ENCODE peak calls at places on chromosomes 2 and 18, in eight cellular contexts. G, I, L, S, C, U, F and O are unnamed samples.

GRCh38 chr2:68316091-68316490 is 3.7 kb downstream of the CNRIP1 start:
- DNase-seq in G (no peak), I (peak), L (peak), S (no peak), C (no peak), U (no peak), F (no peak), O (no peak)

GRCh38 chr18:47215554-47216138 is 35.8 kb downstream of the SKOR2 start:
- DNase-seq in G (peak), I (peak), L (peak), S (peak), C (peak), U (peak), F (peak), O (peak)

GRCh38 chr2:32962652-32963051 is 15.9 kb downstream of the LTBP1 start:
- DNase-seq in G (no peak), I (no peak), L (peak), S (no peak), C (no peak), U (no peak), F (no peak), O (no peak)

GRCh38 chr2:233821196-233821595 is 33.1 kb downstream of the HJURP start:
- DNase-seq in G (no peak), I (no peak), L (no peak), S (no peak), C (no peak), U (no peak), F (no peak), O (no peak)

GRCh38 chr2:173187911-173188788 is 112.5 kb downstream of the MAP3K20 start:
- DNase-seq in G (no peak), I (no peak), L (no peak), S (no peak), C (no peak), U (no peak), F (peak), O (no peak)

GRCh38 chr18:22551536-22552151 is 133.9 kb upstream of the CTAGE1 start:
- DNase-seq in G (no peak), I (no peak), L (no peak), S (no peak), C (peak), U (no peak), F (peak), O (no peak)

GRCh38 chr2:68031043-68031442 is 31.8 kb downstream of the C1D start:
- DNase-seq in G (no peak), I (no peak), L (no peak), S (no peak), C (no peak), U (no peak), F (peak), O (no peak)

GRCh38 chr2:175111200-175111657 is 56.8 kb downstream of the ATF2 start:
- DNase-seq in G (peak), I (peak), L (peak), S (peak), C (peak), U (peak), F (peak), O (peak)

GRCh38 chr2:190841707-190842505 is 38.7 kb upstream of the GLS start:
- DNase-seq in G (no peak), I (no peak), L (no peak), S (no peak), C (no peak), U (no peak), F (peak), O (no peak)

GRCh38 chr2:136242687-136243277 is 124.8 kb upstream of the CXCR4 start:
- DNase-seq in G (no peak), I (no peak), L (no peak), S (no peak), C (no peak), U (no peak), F (no peak), O (no peak)
- TF ChIP-seq EZH2phosphoT487 in G (no peak), I (no peak), L (no peak), S (no peak), C (no peak), U (no peak), F (no peak), O (no peak)

GRCh38 chr2:152623775-152624174 is 93.5 kb downstream of the PRPF40A start:
- DNase-seq in G (no peak), I (no peak), L (no peak), S (no peak), C (no peak), U (no peak), F (no peak), O (no peak)

GRCh38 chr2:152623076-152623740 is 94.1 kb downstream of the PRPF40A start:
- DNase-seq in G (no peak), I (no peak), L (no peak), S (no peak), C (no peak), U (no peak), F (no peak), O (peak)

GRCh38 chr2:152624805-152625204 is 92.5 kb downstream of the PRPF40A start:
- DNase-seq in G (no peak), I (no peak), L (no peak), S (no peak), C (no peak), U (no peak), F (no peak), O (no peak)

GRCh38 chr2:152629202-152629601 is 88.1 kb downstream of the PRPF40A start:
- DNase-seq in G (no peak), I (no peak), L (no peak), S (no peak), C (no peak), U (no peak), F (no peak), O (no peak)

DNA sequence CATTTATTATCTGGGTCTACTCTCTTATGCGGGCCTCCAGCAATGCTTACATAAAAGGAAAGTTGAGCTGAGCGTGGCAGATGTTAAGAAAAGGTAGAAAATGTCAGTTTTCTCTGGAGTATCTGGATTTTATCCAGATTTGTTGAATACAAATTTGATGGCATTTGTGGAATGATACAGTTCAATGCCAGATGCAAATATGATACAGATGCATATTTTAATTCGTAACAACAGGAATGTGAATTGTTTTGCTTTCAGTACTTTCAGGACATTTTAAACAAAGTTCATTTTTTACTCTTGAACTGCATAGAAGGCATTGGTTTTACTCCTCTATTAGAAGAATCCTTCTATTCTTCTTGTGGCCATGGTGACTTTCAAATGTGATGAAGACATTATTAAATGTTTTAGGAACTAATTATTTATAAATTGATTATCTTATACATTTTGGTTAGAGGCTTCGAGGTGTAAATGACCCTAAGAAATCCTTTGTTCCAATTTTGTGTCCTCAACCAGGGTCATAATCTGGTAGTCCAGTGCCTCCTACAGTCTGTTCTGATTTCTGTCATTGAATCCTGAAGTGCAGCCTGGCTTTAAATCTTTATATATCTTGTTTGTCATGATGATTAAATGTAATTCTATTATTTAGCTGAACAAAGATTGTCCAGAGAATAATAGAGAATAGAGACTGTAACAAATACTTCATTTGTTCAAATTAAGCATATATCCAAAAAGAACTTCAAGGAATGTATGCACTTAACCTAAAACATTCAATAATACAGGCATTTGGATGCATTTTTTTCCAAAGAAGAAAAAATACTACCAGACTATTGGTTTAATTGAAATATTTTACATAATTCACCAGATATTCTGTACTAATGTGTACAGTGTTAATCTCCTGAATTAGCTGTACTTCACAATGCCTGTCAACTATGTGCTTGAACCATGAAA is 90.0 kb downstream of the PRPF40A start:
- DNase-seq in G (peak), I (no peak), L (peak), S (no peak), C (peak), U (peak), F (peak), O (peak)
- TF ChIP-seq CTCF in G (peak), I (peak), L (peak), S (peak), C (peak), U (peak), F (peak), O (peak)

GRCh38 chr18:34744569-34744968 is 34.5 kb downstream of the DTNA start:
- DNase-seq in G (no peak), I (no peak), L (no peak), S (no peak), C (no peak), U (no peak), F (no peak), O (no peak)
- TF ChIP-seq EZH2phosphoT487 in G (no peak), I (no peak), L (no peak), S (no peak), C (no peak), U (no peak), F (no peak), O (no peak)

DNA sequence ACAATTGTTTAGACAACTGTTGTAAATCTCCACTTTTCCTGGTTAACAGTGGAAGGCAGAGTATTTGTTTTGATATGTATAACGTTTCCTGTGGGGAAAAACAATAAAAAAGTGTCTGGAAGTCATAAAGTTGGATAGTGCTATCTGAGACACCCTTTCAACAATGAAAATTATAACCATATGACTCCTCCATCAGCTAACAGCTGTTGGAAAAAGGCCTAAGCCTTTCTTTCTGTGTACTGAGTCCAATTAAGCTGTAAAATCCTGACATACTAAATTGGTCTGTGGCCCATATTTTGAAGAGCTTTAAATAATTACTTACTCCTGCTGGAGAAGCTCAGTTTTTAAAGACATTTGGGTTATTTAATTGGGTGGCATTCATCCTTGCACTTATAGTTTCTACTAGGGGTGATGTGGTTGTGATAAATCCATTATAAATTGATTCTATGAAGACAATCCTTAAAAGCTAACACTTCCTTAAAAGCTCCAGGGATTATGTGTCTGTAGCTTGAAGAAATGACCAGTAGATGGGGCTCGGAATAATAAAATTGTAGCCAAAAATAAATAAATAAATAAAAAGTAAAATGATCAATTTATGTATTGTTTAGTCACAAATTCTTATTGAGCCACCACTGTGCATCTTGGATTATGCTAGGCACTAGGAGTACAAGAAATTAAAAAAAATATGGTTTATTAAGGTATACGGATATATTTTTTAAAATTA is 698.2 kb upstream of the NXPH2 start:
- DNase-seq in G (no peak), I (no peak), L (no peak), S (no peak), C (no peak), U (no peak), F (peak), O (no peak)
- TF ChIP-seq CTCF in G (no peak), I (no peak), L (no peak), S (peak), C (peak), U (peak), F (peak), O (peak)

DNA sequence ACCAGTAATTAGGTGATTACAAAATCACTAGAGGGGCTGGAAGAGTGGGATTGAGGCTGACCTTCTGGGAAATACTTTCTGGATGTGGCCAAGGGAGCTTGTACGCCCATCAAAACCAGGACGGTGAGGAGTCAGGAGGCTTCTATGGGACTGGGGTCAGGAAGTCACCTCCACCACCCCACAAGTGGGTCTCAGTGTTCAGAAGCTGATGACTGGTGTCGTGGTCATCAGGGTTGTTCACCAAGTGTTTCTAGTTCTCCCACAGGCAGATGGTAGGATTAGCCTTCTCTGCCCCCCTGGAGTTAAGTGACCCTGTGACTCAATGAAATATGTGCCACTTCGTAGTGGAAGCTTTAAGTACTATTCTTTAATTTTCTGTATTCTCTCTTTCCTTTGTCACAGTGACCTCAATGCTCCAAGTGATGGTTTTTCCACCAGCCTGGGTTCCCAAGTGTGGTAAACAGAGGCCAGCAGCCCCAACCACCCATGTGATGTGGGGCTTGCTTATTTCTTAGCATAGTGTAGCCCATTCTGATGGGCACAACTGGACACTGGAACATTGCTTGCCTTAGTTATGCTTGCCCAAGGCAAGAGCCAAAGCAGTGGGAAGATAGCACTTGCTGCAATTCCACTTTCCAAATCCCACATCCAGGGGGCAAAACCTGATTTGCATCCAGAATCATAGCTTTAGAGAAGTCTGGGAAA is 258.8 kb downstream of the CYP26B1 start:
- DNase-seq in G (no peak), I (no peak), L (no peak), S (no peak), C (no peak), U (no peak), F (peak), O (no peak)
- TF ChIP-seq EZH2phosphoT487 in G (no peak), I (no peak), L (no peak), S (no peak), C (no peak), U (no peak), F (no peak), O (no peak)